ENCODE peak calls at places on chromosomes 3 and 15, in ten cellular contexts. E, Q, S, Z, D, F, O, U, J and A are unnamed samples.

GRCh38 chr15:28861031-28861534 is 12.6 kb upstream of the GOLGA6L7 start:
- DNase-seq in E (peak; percentile 40), Q (no peak), S (peak; percentile 92), Z (no peak), D (no peak), F (no peak), O (peak; percentile 17), U (no peak), J (no peak), A (no peak)

GRCh38 chr15:63615935-63616334 is 18.7 kb downstream of the FBXL22 start:
- DNase-seq in E (no peak), Q (no peak), S (no peak), Z (no peak), D (no peak), F (no peak), O (no peak), U (no peak), J (no peak), A (no peak)

GRCh38 chr15:101371519-101371918 is 76.5 kb upstream of the SNRPA1 start:
- DNase-seq in E (no peak), Q (no peak), S (no peak), Z (no peak), D (no peak), F (no peak), O (no peak), U (no peak), J (no peak), A (no peak)

GRCh38 chr3:20340324-20340928 is 154.4 kb upstream of the SGO1 start:
- DNase-seq in E (peak; percentile 38), Q (peak; percentile 81), S (peak; percentile 87), Z (peak; percentile 78), D (peak; percentile 73), F (peak; percentile 56), O (peak; percentile 58), U (peak; percentile 76), J (peak; percentile 35), A (peak; percentile 63)

GRCh38 chr3:15542641-15543040 is 21.1 kb upstream of the COLQ start:
- DNase-seq in E (no peak), Q (no peak), S (no peak), Z (no peak), D (no peak), F (no peak), O (no peak), U (no peak), J (no peak), A (no peak)

GRCh38 chr3:187540847-187541246 is 129.3 kb downstream of the SST start:
- DNase-seq in E (no peak), Q (no peak), S (no peak), Z (no peak), D (no peak), F (no peak), O (no peak), U (no peak), J (no peak), A (no peak)

GRCh38 chr15:77497942-77498361 is 77.3 kb downstream of the HMG20A start:
- DNase-seq in E (no peak), Q (no peak), S (peak; percentile 32), Z (peak; percentile 34), D (no peak), F (peak; percentile 59), O (no peak), U (no peak), J (no peak), A (peak; percentile 34)

GRCh38 chr3:125150525-125151436 is 61.8 kb downstream of the SLC12A8 start:
- DNase-seq in E (no peak), Q (no peak), S (peak; percentile 49), Z (no peak), D (no peak), F (peak; percentile 45), O (no peak), U (no peak), J (peak; percentile 40), A (peak; percentile 7)

GRCh38 chr3:127588675-127589577 is 1.6 kb downstream of the TPRA1 start:
- DNase-seq in E (no peak), Q (no peak), S (peak; percentile 57), Z (peak; percentile 78), D (no peak), F (peak; percentile 81), O (no peak), U (no peak), J (no peak), A (peak; percentile 82)

GRCh38 chr15:56887782-56888127 is 30.7 kb upstream of the TCF12 start:
- DNase-seq in E (no peak), Q (no peak), S (no peak), Z (no peak), D (no peak), F (no peak), O (no peak), U (no peak), J (no peak), A (no peak)

GRCh38 chr3:100033814-100034490 is 80.3 kb downstream of the FILIP1L start:
- DNase-seq in E (no peak), Q (no peak), S (no peak), Z (peak; percentile 55), D (no peak), F (peak; percentile 92), O (no peak), U (no peak), J (no peak), A (no peak)

GRCh38 chr15:38414351-38414750 is 39.6 kb upstream of the FAM98B start:
- DNase-seq in E (peak; percentile 51), Q (no peak), S (peak; percentile 87), Z (peak; percentile 72), D (peak; percentile 52), F (peak; percentile 54), O (peak; percentile 53), U (peak; percentile 74), J (peak; percentile 38), A (peak; percentile 71)

GRCh38 chr15:95557226-95558046 is 773.1 kb upstream of the NR2F2 start:
- DNase-seq in E (no peak), Q (no peak), S (peak; percentile 96), Z (peak; percentile 89), D (no peak), F (peak; percentile 96), O (peak; percentile 54), U (no peak), J (peak; percentile 55), A (peak; percentile 88)

DNA sequence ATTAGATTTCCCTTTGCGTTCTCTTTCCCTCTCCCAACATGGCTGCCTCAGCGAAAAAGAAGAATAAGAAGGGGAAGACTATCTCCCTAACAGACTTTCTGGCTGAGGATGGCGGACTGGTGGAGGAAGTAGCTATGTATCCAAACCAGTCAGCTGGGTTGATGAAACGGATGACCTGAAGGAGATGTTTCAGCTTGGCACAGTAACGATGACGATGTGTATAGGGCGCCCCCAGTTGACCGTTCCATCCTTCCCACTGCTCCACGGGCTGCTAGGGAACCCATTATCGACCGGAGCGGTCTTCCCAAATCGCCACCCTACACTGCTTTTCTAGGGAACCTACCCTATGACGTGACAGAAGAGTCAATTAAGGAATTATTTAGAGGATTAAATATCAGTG is 20.1 kb upstream of the PARP14 start:
- DNase-seq in E (no peak), Q (no peak), S (no peak), Z (no peak), D (no peak), F (no peak), O (no peak), U (no peak), J (no peak), A (no peak)
- TF ChIP-seq CTCF in E (no peak), Q (no peak), S (no peak), Z (no peak), D (no peak), F (no peak), O (no peak), U (no peak), J (no peak), A (no peak)

DNA sequence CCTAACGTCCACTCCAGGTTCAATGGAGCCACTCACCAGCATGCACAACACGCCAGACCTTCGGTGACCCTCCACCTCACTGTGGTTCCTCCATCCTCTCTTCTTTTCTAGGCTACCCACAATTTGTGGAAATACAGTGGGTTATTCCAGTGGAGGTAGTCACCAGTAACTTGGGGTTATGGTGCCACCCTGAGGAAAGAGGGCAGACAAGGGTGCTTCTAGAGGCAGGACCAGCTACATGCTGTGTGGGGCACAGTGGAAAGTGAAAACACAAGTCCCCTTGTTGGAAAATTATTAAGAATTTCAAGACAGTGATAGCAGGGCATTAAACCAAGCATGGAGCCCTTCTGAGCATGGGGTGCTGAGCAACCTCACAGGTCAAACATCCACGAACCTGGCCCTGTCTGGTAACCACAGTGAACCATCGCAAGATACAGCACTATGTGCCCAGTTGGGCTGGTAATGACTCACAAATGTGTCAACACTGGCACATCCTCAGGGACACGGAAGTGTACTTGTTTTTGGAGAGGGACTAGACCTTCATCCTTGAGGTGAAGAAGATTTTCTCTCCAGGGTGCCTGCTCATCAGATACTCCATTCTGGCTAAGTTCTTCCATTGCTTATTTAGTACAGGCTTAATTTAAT is 166.7 kb downstream of the STT3B start:
- DNase-seq in E (no peak), Q (no peak), S (no peak), Z (no peak), D (no peak), F (no peak), O (no peak), U (no peak), J (peak; percentile 34), A (peak; percentile 15)
- TF ChIP-seq CTCF in E (no peak), Q (no peak), S (no peak), Z (no peak), D (no peak), F (no peak), O (no peak), U (no peak), J (no peak), A (no peak)

GRCh38 chr3:165254812-165255211 is 58.6 kb upstream of the SLITRK3 start:
- DNase-seq in E (no peak), Q (no peak), S (peak; percentile 45), Z (peak; percentile 0), D (no peak), F (peak; percentile 34), O (no peak), U (no peak), J (peak; percentile 21), A (no peak)

GRCh38 chr3:165259518-165260193 is 63.5 kb upstream of the SLITRK3 start:
- DNase-seq in E (no peak), Q (no peak), S (peak; percentile 59), Z (no peak), D (no peak), F (peak; percentile 23), O (no peak), U (no peak), J (no peak), A (no peak)

DNA sequence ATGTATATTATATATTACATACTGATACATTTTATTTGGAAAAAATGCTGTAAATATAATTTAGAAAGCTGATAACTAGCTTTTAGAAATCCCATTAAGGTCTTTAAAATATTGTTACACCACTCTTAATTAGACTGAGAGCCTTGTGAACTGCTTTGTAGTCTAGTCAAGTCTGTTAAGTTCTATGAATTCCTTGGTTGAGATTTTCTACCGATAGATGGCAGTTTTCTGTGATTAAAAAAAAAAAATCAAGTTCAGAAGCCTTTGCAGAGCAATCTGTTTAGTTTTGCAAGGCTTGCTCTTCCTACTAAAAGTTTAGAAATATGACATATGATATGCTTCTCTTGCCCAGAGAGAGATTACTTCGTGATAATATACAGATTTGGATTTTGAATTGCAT is 60.4 kb upstream of the SLITRK3 start:
- DNase-seq in E (no peak), Q (no peak), S (no peak), Z (no peak), D (no peak), F (no peak), O (no peak), U (no peak), J (no peak), A (no peak)
- TF ChIP-seq CTCF in E (no peak), Q (no peak), S (no peak), Z (no peak), D (no peak), F (peak; percentile 36), O (no peak), U (no peak), J (peak; percentile 29), A (peak; percentile 21)

GRCh38 chr15:42153874-42154575 is 2.4 kb downstream of the PLA2G4F start:
- DNase-seq in E (no peak), Q (no peak), S (no peak), Z (no peak), D (no peak), F (no peak), O (no peak), U (no peak), J (no peak), A (no peak)
- TF ChIP-seq CTCF in E (no peak), Q (no peak), S (no peak), Z (no peak), D (no peak), F (no peak), O (no peak), U (no peak), J (no peak), A (no peak)